ENCODE peak calls at places on chromosomes 6 and 20, in seven cellular contexts. E, F, Z, Q, T, R and Y are unnamed samples.

GRCh38 chr6:93088675-93089575 is 330.4 kb downstream of the EPHA7 start:
- DNase-seq in Z (no peak), F (no peak), R (no peak), Q (no peak), T (no peak), E (no peak), Y (no peak)

GRCh38 chr6:84791233-84791632 is 26.8 kb upstream of the TBX18 start:
- DNase-seq in R (no peak), Q (no peak), F (no peak), E (peak), Z (no peak), T (no peak), Y (peak)

GRCh38 chr20:5674176-5674660 is 76.0 kb upstream of the SHLD1 start:
- DNase-seq in Q (peak), T (peak), R (peak), E (no peak), Z (no peak), F (no peak), Y (no peak)

GRCh38 chr20:60331688-60332300 is 373.6 kb downstream of the CDH26 start:
- DNase-seq in Z (no peak), R (no peak), Q (no peak), F (peak), T (no peak), E (no peak), Y (no peak)

GRCh38 chr20:47611785-47612184 is 110.1 kb downstream of the NCOA3 start:
- DNase-seq in Z (no peak), F (no peak), E (no peak), R (no peak), T (no peak), Q (no peak), Y (no peak)

GRCh38 chr20:609371-609964 is 641 bp downstream of the TCF15 start:
- DNase-seq in F (no peak), E (no peak), Q (no peak), Z (no peak), T (no peak), R (no peak), Y (no peak)

GRCh38 chr6:70510600-70510999 is 56.1 kb upstream of the SDHAF4 start:
- DNase-seq in E (no peak), Q (no peak), F (no peak), Z (no peak), R (no peak), T (no peak), Y (no peak)

GRCh38 chr6:91659881-91660280 is 1073.0 kb upstream of the MAP3K7 start:
- DNase-seq in R (no peak), T (peak), E (no peak), Z (no peak), F (no peak), Q (no peak), Y (no peak)